ENCODE peak calls at places on chromosomes 2 and 18, in six cellular contexts. F is 8988T, I is globus pallidus, B is OCI-LY7, W is RKO, N is NCI-H1105. P is an unnamed sample.

GRCh38 chr2:32711219-32711618 is 83.4 kb downstream of the TTC27 start:
- DNase-seq in N (no peak), I (peak), W (peak), B (no peak), F (no peak), P (no peak)

GRCh38 chr18:76959605-76960004 is 137.2 kb downstream of the ZNF236 start:
- DNase-seq in I (no peak), B (no peak), W (no peak), N (no peak), F (no peak), P (peak)

GRCh38 chr2:204948822-204949221 is 403.5 kb downstream of the PARD3B start:
- DNase-seq in W (no peak), B (no peak), I (no peak), N (no peak), F (no peak), P (no peak)

GRCh38 chr2:68225119-68225632 is 27.2 kb downstream of the PPP3R1 start:
- DNase-seq in B (peak), I (peak), N (no peak), F (no peak), W (peak), P (peak)

GRCh38 chr2:239671471-239671870 is 270.7 kb upstream of the HDAC4 start:
- DNase-seq in I (no peak), N (no peak), B (no peak), F (no peak), W (no peak), P (no peak)

GRCh38 chr2:152094014-152094413 is 4.8 kb downstream of the CACNB4 start:
- DNase-seq in N (no peak), F (no peak), W (no peak), B (no peak), I (no peak), P (no peak)

GRCh38 chr2:241924909-241925250 is 55.4 kb downstream of the RTP5 start:
- DNase-seq in F (no peak), W (no peak), B (no peak), I (no peak), N (no peak), P (no peak)

GRCh38 chr2:76667764-76668163 is 854.4 kb downstream of the LRRTM4 start:
- DNase-seq in W (no peak), N (no peak), B (no peak), F (no peak), I (no peak), P (no peak)